ENCODE peak calls at places on chromosome 19, in six cellular contexts. K, O, L, X, Z and E are unnamed samples.

GRCh38 chr19:16470911-16471811 is 609 bp downstream of the EPS15L1 start:
- DNase-seq in K (no peak), O (peak), L (no peak), X (no peak), Z (no peak), E (peak)

GRCh38 chr19:8017808-8018207 is 12.4 kb upstream of the ELAVL1 start:
- DNase-seq in K (no peak), O (no peak), L (no peak), X (no peak), Z (no peak), E (no peak)

GRCh38 chr19:4916292-4917082 is 7.2 kb downstream of the UHRF1 start:
- DNase-seq in K (no peak), O (no peak), L (no peak), X (no peak), Z (peak), E (peak)

GRCh38 chr19:52453324-52454094 is at the start of gene ZNF578:
- DNase-seq in K (peak), O (no peak), L (peak), X (peak), Z (peak), E (peak)

GRCh38 chr19:38556521-38557174 is 61.1 kb downstream of the MAP4K1 start:
- DNase-seq in K (no peak), O (no peak), L (no peak), X (no peak), Z (no peak), E (no peak)

GRCh38 chr19:4372630-4373367 is 27.5 kb downstream of the SH3GL1 start:
- DNase-seq in K (no peak), O (no peak), L (no peak), X (no peak), Z (no peak), E (no peak)

GRCh38 chr19:32345261-32346207 is at the start of gene ZNF507:
- DNase-seq in K (no peak), O (peak), L (peak), X (peak), Z (peak), E (peak)

GRCh38 chr19:19552811-19553210 is 14.7 kb downstream of the CILP2 start:
- DNase-seq in K (no peak), O (no peak), L (no peak), X (no peak), Z (no peak), E (no peak)

GRCh38 chr19:10725415-10725814 is 7.5 kb downstream of the DNM2 start:
- DNase-seq in K (no peak), O (no peak), L (no peak), X (no peak), Z (no peak), E (no peak)

GRCh38 chr19:3556978-3557460 is 367 bp downstream of the MFSD12 start:
- DNase-seq in K (no peak), O (peak), L (no peak), X (no peak), Z (peak), E (peak)

GRCh38 chr19:18433039-18433691 is 4.8 kb downstream of the ISYNA1 start:
- DNase-seq in K (no peak), O (no peak), L (no peak), X (no peak), Z (no peak), E (no peak)

GRCh38 chr19:38526430-38526829 is 91.3 kb downstream of the MAP4K1 start:
- DNase-seq in K (no peak), O (no peak), L (no peak), X (no peak), Z (no peak), E (no peak)

GRCh38 chr19:29288276-29288675 is 75.3 kb upstream of the UQCRFS1 start:
- DNase-seq in K (no peak), O (no peak), L (no peak), X (no peak), Z (no peak), E (no peak)

GRCh38 chr19:16153582-16154336 is 10.3 kb downstream of the HSH2D start:
- DNase-seq in K (no peak), O (peak), L (no peak), X (no peak), Z (no peak), E (no peak)

GRCh38 chr19:13008926-13009787 is 13.9 kb downstream of the NFIX start:
- DNase-seq in K (no peak), O (no peak), L (no peak), X (no peak), Z (no peak), E (no peak)

GRCh38 chr19:50705422-50706019 is 14.1 kb downstream of the SHANK1 start:
- DNase-seq in K (peak), O (peak), L (no peak), X (no peak), Z (no peak), E (no peak)

GRCh38 chr19:7916137-7916907 is 1.7 kb downstream of the TGFBR3L start:
- DNase-seq in K (no peak), O (peak), L (no peak), X (no peak), Z (no peak), E (peak)

GRCh38 chr19:49614096-49614857 is 23.3 kb downstream of the PRR12 start:
- DNase-seq in K (peak), O (no peak), L (no peak), X (peak), Z (no peak), E (no peak)

GRCh38 chr19:54850930-54851329 is 687 bp downstream of the KIR3DL2 start:
- DNase-seq in K (no peak), O (no peak), L (no peak), X (no peak), Z (no peak), E (no peak)

GRCh38 chr19:57701625-57702024 is 7.4 kb downstream of the ZNF154 start:
- DNase-seq in K (no peak), O (no peak), L (no peak), X (no peak), Z (no peak), E (no peak)

GRCh38 chr19:35045667-35046300 is 4.3 kb downstream of the HPN start:
- DNase-seq in K (no peak), O (peak), L (peak), X (no peak), Z (no peak), E (no peak)

GRCh38 chr19:10292789-10293636 is 3.3 kb downstream of the ICAM5 start:
- DNase-seq in K (no peak), O (no peak), L (no peak), X (no peak), Z (no peak), E (no peak)

GRCh38 chr19:54448037-54448773 is 794 bp upstream of the LENG8 start:
- DNase-seq in K (peak), O (peak), L (no peak), X (no peak), Z (peak), E (peak)

GRCh38 chr19:12792853-12793289 is 1.6 kb downstream of the JUNB start:
- DNase-seq in K (no peak), O (no peak), L (no peak), X (no peak), Z (no peak), E (no peak)

GRCh38 chr19:558770-559439 is 13.5 kb upstream of the BSG start:
- DNase-seq in K (no peak), O (no peak), L (no peak), X (no peak), Z (no peak), E (no peak)

GRCh38 chr19:57606931-57607330 is 7.1 kb upstream of the ZNF134 start:
- DNase-seq in K (no peak), O (no peak), L (no peak), X (no peak), Z (no peak), E (no peak)

GRCh38 chr19:2912306-2912705 is 11.6 kb downstream of the ZNF57 start:
- DNase-seq in K (no peak), O (no peak), L (no peak), X (no peak), Z (no peak), E (no peak)

GRCh38 chr19:58575183-58576041 is 2.3 kb upstream of the MZF1 start:
- DNase-seq in K (peak), O (peak), L (peak), X (peak), Z (peak), E (peak)

GRCh38 chr19:11142528-11143171 is 12.9 kb downstream of the SPC24 start:
- DNase-seq in K (peak), O (no peak), L (peak), X (peak), Z (no peak), E (peak)

GRCh38 chr19:29062486-29063435 is 150.2 kb downstream of the UQCRFS1 start:
- DNase-seq in K (no peak), O (no peak), L (no peak), X (no peak), Z (no peak), E (no peak)

GRCh38 chr19:4524808-4525562 is 6.7 kb upstream of the PLIN4 start:
- DNase-seq in K (no peak), O (peak), L (no peak), X (no peak), Z (peak), E (peak)

GRCh38 chr19:49679832-49680472 is 2.9 kb downstream of the PRMT1 start:
- DNase-seq in K (no peak), O (peak), L (no peak), X (no peak), Z (no peak), E (no peak)

GRCh38 chr19:30719189-30719990 is 347.2 kb downstream of the ZNF536 start:
- DNase-seq in K (no peak), O (no peak), L (no peak), X (no peak), Z (no peak), E (peak)

GRCh38 chr19:47239610-47240296 is 8.8 kb upstream of the BBC3 start:
- DNase-seq in K (no peak), O (no peak), L (peak), X (no peak), Z (peak), E (no peak)

GRCh38 chr19:43620061-43621001 is 902 bp upstream of the ZNF428 start:
- DNase-seq in K (no peak), O (no peak), L (no peak), X (no peak), Z (peak), E (no peak)

GRCh38 chr19:44988896-44989563 is 12.2 kb upstream of the RELB start:
- DNase-seq in K (peak), O (peak), L (peak), X (peak), Z (peak), E (peak)
- TF ChIP-seq CTCF in K (peak), O (peak), L (peak), X (peak), Z (peak), E (peak)

DNA sequence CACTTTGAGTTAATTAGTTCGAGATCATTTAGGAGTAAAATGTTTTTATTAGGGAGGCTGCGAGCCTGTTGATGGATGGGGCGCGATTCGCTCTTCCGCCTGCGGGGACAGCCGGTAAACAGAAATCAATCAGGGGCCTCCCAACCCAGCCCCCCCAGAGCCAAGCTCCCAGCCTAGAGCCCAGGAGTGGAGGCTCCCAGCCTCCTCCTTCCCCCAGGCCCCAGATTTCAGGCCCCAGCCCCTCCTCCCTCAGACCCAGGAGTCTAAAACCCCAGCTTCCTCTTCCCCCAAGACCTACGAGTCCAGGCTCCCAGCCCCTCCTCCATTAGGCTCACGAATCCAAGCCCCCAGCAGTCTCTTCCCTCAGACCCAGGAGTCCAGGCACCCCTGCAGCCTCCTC is 9.7 kb upstream of the ERFL start:
- DNase-seq in K (no peak), O (no peak), L (no peak), X (no peak), Z (no peak), E (no peak)
- TF ChIP-seq CTCF in K (no peak), O (peak), L (no peak), X (no peak), Z (no peak), E (no peak)

GRCh38 chr19:41428481-41428859 is 1.3 kb upstream of the B3GNT8 start:
- DNase-seq in K (no peak), O (no peak), L (no peak), X (no peak), Z (no peak), E (no peak)
- TF ChIP-seq CTCF in K (no peak), O (no peak), L (no peak), X (no peak), Z (no peak), E (no peak)

DNA sequence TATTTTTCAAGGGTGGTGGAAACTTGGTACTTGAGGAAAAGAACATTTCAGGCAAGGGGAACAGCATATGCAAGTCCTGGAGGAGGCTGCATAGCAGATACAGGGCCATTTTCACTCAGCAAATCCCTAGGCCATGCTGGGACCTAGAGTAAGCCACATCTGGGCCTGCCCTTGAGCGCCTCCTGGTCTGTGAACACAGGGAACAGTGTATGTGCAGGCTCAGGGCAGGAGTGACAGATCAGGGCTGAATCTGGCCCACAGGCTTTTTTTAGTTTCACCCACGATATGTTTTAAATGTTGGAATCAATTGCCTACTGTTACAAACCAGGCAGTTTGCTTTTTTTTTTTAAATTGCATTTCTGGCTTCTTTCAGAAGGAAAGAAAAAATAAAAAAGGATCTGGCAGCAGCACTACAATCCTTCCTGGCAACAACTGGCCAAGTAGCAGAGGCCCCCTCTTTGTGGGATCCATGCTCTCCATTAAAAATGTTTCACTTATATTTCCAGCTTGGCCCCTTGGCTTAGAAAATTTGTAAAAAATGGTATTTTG is 1.4 kb upstream of the TMEM145 start:
- DNase-seq in K (no peak), O (no peak), L (no peak), X (no peak), Z (no peak), E (no peak)
- TF ChIP-seq CTCF in K (no peak), O (peak), L (no peak), X (no peak), Z (no peak), E (no peak)

DNA sequence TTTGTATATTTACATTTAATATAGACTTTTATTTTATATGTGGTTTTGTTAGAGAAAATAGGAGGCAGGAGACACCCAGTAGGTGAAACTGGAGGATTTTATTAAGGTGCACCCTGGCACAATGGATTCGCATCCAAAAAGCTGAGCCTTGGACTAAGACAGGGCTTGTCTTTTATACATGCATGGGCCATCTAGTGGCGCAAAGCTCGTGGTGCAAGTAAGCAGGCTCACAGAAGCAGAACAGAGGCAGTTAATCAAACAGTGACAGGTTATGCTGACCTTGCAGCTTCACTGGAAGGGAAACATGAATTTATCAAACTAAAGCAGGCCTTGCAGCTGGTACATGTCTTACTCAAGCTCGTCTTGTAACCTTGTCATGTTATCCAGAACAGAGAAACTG is 58.8 kb upstream of the ZNF681 start:
- DNase-seq in K (no peak), O (peak), L (peak), X (no peak), Z (peak), E (peak)
- TF ChIP-seq CTCF in K (peak), O (peak), L (peak), X (peak), Z (peak), E (peak)

DNA sequence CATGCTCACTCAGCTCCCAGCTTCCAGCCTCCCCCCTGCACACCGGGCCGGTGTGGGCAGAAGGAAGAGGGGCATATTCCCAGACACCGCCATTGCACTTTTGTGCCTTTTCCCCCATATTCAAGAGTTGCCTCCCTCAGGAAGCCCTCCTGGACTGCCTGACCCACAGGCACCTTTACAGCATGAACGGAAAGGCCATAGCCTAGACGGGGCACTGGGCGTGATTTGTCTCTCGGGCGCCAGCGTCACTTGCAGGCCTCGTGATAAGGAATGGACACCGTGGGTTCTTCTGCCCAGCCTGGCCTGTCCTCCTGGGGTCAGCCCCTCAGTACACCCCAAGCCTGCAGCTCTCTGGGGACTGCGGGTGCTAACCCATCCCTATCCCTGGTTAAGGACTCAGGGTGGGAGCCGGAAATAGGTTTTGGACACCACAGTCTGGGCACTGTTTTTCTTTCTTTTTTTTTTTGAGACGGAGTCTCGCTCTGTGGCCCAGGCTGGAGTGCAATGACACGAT is 933 bp upstream of the UQCR11 start:
- DNase-seq in K (no peak), O (no peak), L (no peak), X (no peak), Z (no peak), E (no peak)
- TF ChIP-seq CTCF in K (no peak), O (no peak), L (peak), X (no peak), Z (no peak), E (no peak)